ENCODE peak calls at places on chromosomes 6 and 20, in five cellular contexts. One of them, this sample, is unnamed.

GRCh38 chr20:42100137-42100704 is 482.0 kb upstream of the CHD6 start:
- DNase-seq in keratinocyte: no peak
- DNase-seq in suprapubic skin: no peak
- DNase-seq in H1: no peak
- DNase-seq in AG04450: no peak
- DNase-seq in this sample: no peak

GRCh38 chr6:134727068-134727467 is 222.8 kb downstream of the ALDH8A1 start:
- DNase-seq in suprapubic skin: no peak
- DNase-seq in H1: no peak
- DNase-seq in AG04450: no peak
- DNase-seq in keratinocyte: no peak
- DNase-seq in this sample: no peak

GRCh38 chr6:147248859-147249258 is 44.6 kb downstream of the STXBP5 start:
- DNase-seq in AG04450: no peak
- DNase-seq in suprapubic skin: no peak
- DNase-seq in keratinocyte: no peak
- DNase-seq in H1: no peak
- DNase-seq in this sample: no peak

GRCh38 chr6:85673198-85674139 is 30.8 kb upstream of the SYNCRIP start:
- DNase-seq in keratinocyte: peak; percentile 38
- DNase-seq in AG04450: no peak
- DNase-seq in suprapubic skin: no peak
- DNase-seq in H1: no peak
- DNase-seq in this sample: no peak

GRCh38 chr6:82076855-82077254 is 170.7 kb downstream of the IBTK start:
- DNase-seq in AG04450: no peak
- DNase-seq in keratinocyte: no peak
- DNase-seq in H1: no peak
- DNase-seq in suprapubic skin: no peak
- DNase-seq in this sample: no peak

GRCh38 chr6:27651371-27651732 is 178.4 kb upstream of the ZNF184 start:
- DNase-seq in H1: no peak
- DNase-seq in AG04450: no peak
- DNase-seq in keratinocyte: no peak
- DNase-seq in suprapubic skin: no peak
- DNase-seq in this sample: no peak

GRCh38 chr6:166418691-166419143 is 36.0 kb upstream of the MPC1 start:
- DNase-seq in keratinocyte: no peak
- DNase-seq in AG04450: no peak
- DNase-seq in suprapubic skin: no peak
- DNase-seq in H1: no peak
- DNase-seq in this sample: no peak

GRCh38 chr6:81384921-81385320 is 367.6 kb downstream of the TENT5A start:
- DNase-seq in AG04450: no peak
- DNase-seq in H1: no peak
- DNase-seq in keratinocyte: no peak
- DNase-seq in suprapubic skin: no peak
- DNase-seq in this sample: no peak

GRCh38 chr6:2327591-2327990 is 82.2 kb upstream of the GMDS start:
- DNase-seq in AG04450: no peak
- DNase-seq in suprapubic skin: no peak
- DNase-seq in H1: no peak
- DNase-seq in keratinocyte: no peak
- DNase-seq in this sample: no peak

GRCh38 chr6:35750557-35750956 is 13.7 kb downstream of the ARMC12 start:
- DNase-seq in keratinocyte: no peak
- DNase-seq in AG04450: no peak
- DNase-seq in H1: no peak
- DNase-seq in suprapubic skin: no peak
- DNase-seq in this sample: no peak

GRCh38 chr20:3797592-3798404 is 1.7 kb downstream of the CDC25B start:
- DNase-seq in AG04450: no peak
- DNase-seq in keratinocyte: no peak
- DNase-seq in H1: no peak
- DNase-seq in suprapubic skin: no peak
- DNase-seq in this sample: peak; percentile 93

GRCh38 chr20:58084966-58085365 is 143.5 kb downstream of the ANKRD60 start:
- DNase-seq in keratinocyte: no peak
- DNase-seq in suprapubic skin: no peak
- DNase-seq in AG04450: no peak
- DNase-seq in H1: no peak
- DNase-seq in this sample: no peak

GRCh38 chr20:36097751-36098151 is 56.8 kb upstream of the EPB41L1 start:
- DNase-seq in H1: peak; percentile 68
- DNase-seq in keratinocyte: no peak
- DNase-seq in suprapubic skin: no peak
- DNase-seq in AG04450: no peak
- DNase-seq in this sample: no peak

GRCh38 chr6:108673153-108673552 is 112.4 kb downstream of the FOXO3 start:
- DNase-seq in suprapubic skin: no peak
- DNase-seq in H1: no peak
- DNase-seq in AG04450: no peak
- DNase-seq in keratinocyte: no peak
- DNase-seq in this sample: no peak

GRCh38 chr6:107531868-107532267 is 42.0 kb downstream of the SOBP start:
- DNase-seq in H1: no peak
- DNase-seq in suprapubic skin: no peak
- DNase-seq in keratinocyte: no peak
- DNase-seq in AG04450: no peak
- DNase-seq in this sample: no peak

GRCh38 chr6:147434508-147434907 is 74.0 kb upstream of the SAMD5 start:
- DNase-seq in H1: no peak
- DNase-seq in AG04450: no peak
- DNase-seq in suprapubic skin: no peak
- DNase-seq in keratinocyte: peak; percentile 36
- DNase-seq in this sample: no peak

GRCh38 chr6:161348628-161348994 is 74.8 kb upstream of the AGPAT4 start:
- DNase-seq in AG04450: no peak
- DNase-seq in H1: no peak
- DNase-seq in keratinocyte: no peak
- DNase-seq in suprapubic skin: no peak
- DNase-seq in this sample: no peak

GRCh38 chr6:119481981-119482380 is 132.4 kb upstream of the MAN1A1 start:
- DNase-seq in keratinocyte: no peak
- DNase-seq in AG04450: no peak
- DNase-seq in H1: no peak
- DNase-seq in suprapubic skin: no peak
- DNase-seq in this sample: no peak

GRCh38 chr6:126718600-126719327 is 378.8 kb downstream of the CENPW start:
- DNase-seq in suprapubic skin: no peak
- DNase-seq in AG04450: no peak
- DNase-seq in keratinocyte: no peak
- DNase-seq in H1: no peak
- DNase-seq in this sample: no peak

GRCh38 chr6:11096109-11096508 is 2.5 kb downstream of the SMIM13 start:
- DNase-seq in H1: no peak
- DNase-seq in suprapubic skin: no peak
- DNase-seq in AG04450: no peak
- DNase-seq in keratinocyte: peak; percentile 46
- DNase-seq in this sample: no peak

GRCh38 chr6:90284745-90285481 is 11.7 kb downstream of the BACH2 start:
- DNase-seq in suprapubic skin: no peak
- DNase-seq in H1: no peak
- DNase-seq in keratinocyte: no peak
- DNase-seq in AG04450: no peak
- DNase-seq in this sample: no peak

GRCh38 chr6:147132889-147133288 is 71.3 kb upstream of the STXBP5 start:
- DNase-seq in AG04450: no peak
- DNase-seq in H1: no peak
- DNase-seq in keratinocyte: no peak
- DNase-seq in suprapubic skin: no peak
- DNase-seq in this sample: no peak

DNA sequence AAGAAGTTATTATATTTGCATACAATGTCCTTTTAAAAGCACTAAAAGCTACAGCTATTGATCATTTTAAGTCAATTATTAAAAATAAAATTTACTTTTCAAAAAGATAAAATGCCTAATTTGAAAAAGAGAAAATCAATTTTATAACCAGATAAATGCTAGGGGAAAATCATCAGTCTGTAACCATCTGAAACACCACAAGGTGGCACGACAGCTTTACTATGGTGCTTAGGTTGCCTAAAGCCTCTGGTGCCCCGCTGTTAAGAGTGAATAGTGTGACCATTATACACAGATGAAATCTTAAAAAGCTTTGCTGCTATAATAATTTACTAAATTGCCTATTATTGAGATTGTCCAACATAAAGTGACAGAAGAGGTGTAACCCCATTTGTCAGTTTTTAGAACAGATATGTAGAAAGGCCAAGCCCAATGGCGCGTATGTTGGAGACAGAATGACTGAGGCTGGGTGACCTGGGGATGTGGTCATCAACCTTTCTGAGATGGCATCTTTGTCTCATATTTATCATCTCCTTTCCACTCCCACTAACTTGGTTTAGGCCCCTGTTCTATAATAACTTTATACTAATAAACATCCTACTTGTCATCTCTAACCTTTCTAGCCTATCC is 100.8 kb downstream of the MOXD1 start:
- DNase-seq in AG04450: peak; percentile 41
- DNase-seq in suprapubic skin: no peak
- DNase-seq in keratinocyte: no peak
- DNase-seq in H1: no peak
- DNase-seq in this sample: no peak
- TF ChIP-seq CTCF in AG04450: peak; percentile 71
- TF ChIP-seq CTCF in suprapubic skin: peak; percentile 22
- TF ChIP-seq CTCF in keratinocyte: peak; percentile 75
- TF ChIP-seq CTCF in H1: no peak
- TF ChIP-seq CTCF in this sample: peak; percentile 53

DNA sequence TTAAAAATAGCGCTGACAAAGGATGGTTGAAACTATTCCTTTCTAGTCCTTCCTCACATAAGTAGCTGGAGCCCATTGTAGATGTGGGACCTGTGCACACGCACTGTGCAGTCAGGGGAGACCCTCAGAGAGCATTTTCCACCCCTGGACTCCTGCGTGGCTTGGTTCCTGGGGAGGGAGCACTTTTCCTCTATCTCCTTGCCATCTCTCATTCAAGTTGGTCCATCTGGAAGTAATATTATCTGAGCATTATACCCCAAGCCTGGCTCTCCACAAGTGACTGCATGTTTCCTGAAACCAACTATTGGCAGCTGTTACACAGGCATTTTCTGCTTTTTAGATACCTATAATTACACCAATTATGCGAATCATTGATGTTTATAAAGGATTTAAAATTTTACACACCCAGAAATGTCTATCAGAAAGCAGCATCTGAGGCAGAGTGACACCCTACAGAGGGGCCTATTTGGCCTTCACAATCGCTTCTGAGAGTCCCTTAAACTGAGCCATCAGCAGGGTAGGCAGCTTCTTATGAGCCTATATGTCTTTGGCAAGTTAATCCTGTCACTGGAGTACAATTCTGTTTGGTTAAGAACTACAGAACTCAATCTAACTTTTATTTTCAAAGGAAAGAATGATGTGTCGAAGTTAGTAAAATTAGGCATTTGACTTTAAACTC is 18.7 kb downstream of the SOX4 start:
- DNase-seq in suprapubic skin: no peak
- DNase-seq in H1: no peak
- DNase-seq in keratinocyte: no peak
- DNase-seq in AG04450: no peak
- DNase-seq in this sample: no peak
- H3K27ac ChIP-seq in suprapubic skin: no peak overlapping the region
- H3K27ac ChIP-seq in H1: no peak overlapping the region
- H3K27ac ChIP-seq in keratinocyte: no peak overlapping the region
- H3K27ac ChIP-seq in AG04450: no peak overlapping the region
- H3K27ac ChIP-seq in this sample: no peak overlapping the region

DNA sequence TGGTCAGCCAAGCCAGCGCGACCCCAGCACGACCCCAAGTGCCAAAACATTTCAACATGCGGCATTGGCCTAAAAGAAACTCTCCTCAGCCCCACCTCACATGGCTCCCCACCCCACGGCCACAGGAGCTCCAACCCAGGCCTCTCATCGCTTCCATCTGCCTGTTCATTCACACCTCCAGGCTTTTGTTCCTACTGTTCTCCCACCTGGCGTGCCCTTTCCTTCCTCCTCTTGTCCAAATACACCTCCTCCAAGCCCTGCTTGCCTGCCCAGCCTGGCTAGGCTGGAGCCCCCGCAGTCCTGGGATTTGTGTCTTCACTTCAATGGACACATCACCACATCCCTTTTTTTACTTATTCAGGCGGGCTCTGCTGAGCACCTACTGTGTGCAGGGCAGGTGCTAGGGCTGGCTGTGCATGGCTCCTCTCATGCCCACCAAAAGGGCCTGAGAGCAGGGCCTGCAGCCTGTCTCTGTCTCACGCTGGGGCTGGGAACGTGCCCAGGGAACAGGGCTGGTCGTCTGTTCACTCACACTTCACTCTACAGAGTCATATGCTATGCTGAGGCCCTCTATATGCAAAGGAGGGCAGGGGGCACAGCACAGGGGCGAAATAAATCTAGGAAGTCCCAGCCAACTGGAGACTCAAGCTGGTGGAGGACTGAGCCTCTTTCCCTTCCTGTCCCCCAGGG is 61.2 kb downstream of the GRM4 start:
- DNase-seq in AG04450: no peak
- DNase-seq in keratinocyte: no peak
- DNase-seq in H1: no peak
- DNase-seq in suprapubic skin: no peak
- DNase-seq in this sample: no peak
- H3K27me3 ChIP-seq in AG04450: peaks cover 31% of the 10 kb centered on the region
- H3K27me3 ChIP-seq in keratinocyte: peaks cover 4% of the 10 kb centered on the region
- H3K27me3 ChIP-seq in H1: no peaks in the 10 kb centered on the region
- H3K27me3 ChIP-seq in suprapubic skin: peaks cover under 1% of the 10 kb centered on the region
- H3K27me3 ChIP-seq in this sample: no peaks in the 10 kb centered on the region

GRCh38 chr20:5557123-5557522 is 193.1 kb upstream of the SHLD1 start:
- DNase-seq in suprapubic skin: no peak
- DNase-seq in AG04450: no peak
- DNase-seq in H1: peak; percentile 10
- DNase-seq in keratinocyte: peak; percentile 2
- DNase-seq in this sample: no peak
- TF ChIP-seq CTCF in suprapubic skin: peak; percentile 6
- TF ChIP-seq CTCF in AG04450: peak; percentile 75
- TF ChIP-seq CTCF in H1: peak; percentile 41
- TF ChIP-seq CTCF in keratinocyte: peak; percentile 80
- TF ChIP-seq CTCF in this sample: no peak

DNA sequence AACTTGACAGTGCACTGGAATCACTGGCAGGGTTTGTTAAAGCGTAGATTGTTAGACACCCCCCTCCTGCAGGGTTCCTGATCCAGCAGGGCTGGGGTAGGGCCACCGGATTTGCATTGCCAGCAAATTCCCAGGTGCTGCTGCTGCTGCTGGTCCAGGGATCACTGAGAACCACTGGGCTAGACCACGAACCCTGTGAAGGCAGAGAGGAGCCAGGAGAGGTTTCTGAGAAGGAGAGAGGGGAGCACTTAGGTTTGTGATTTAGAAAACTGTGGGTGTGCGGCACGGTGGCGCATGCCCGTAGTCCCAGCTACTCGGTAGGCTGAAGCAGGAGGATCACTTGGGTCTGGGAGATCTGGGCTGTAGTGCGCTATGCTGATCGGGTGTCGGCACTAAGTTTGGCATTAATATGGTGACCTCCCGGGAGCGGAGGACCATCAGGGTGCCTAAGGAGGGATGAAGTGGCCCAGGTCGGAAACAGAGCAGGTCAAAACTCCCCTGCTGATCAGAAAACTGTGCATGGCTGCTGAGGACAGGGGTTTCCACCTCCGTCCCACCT is 53.6 kb upstream of the FAM83D start:
- DNase-seq in keratinocyte: no peak
- DNase-seq in AG04450: no peak
- DNase-seq in suprapubic skin: no peak
- DNase-seq in H1: no peak
- DNase-seq in this sample: no peak
- H3K27ac ChIP-seq in keratinocyte: no peak overlapping the region
- H3K27ac ChIP-seq in AG04450: no peak overlapping the region
- H3K27ac ChIP-seq in suprapubic skin: no peak overlapping the region
- H3K27ac ChIP-seq in H1: no peak overlapping the region
- H3K27ac ChIP-seq in this sample: no peak overlapping the region

GRCh38 chr20:64037498-64038213 is 1.7 kb downstream of the C20orf204 start:
- DNase-seq in suprapubic skin: no peak
- DNase-seq in keratinocyte: no peak
- DNase-seq in H1: no peak
- DNase-seq in AG04450: no peak
- DNase-seq in this sample: no peak
- H3K27me3 ChIP-seq in suprapubic skin: peaks cover 36% of the 10 kb centered on the region
- H3K27me3 ChIP-seq in keratinocyte: peaks cover 32% of the 10 kb centered on the region
- H3K27me3 ChIP-seq in H1: peaks cover 16% of the 10 kb centered on the region
- H3K27me3 ChIP-seq in AG04450: peaks cover 46% of the 10 kb centered on the region
- H3K27me3 ChIP-seq in this sample: peaks cover 7% of the 10 kb centered on the region

This sample was measured in vagina.